ENCODE peak calls at places on chromosomes 7 and 10, in six cellular contexts. H, Y, I, C, O and J are unnamed samples.

GRCh38 chr7:135232087-135232486 is 1.6 kb upstream of the STRA8 start:
- DNase-seq in H (no peak), C (no peak), O (no peak), I (no peak), Y (no peak), J (no peak)

GRCh38 chr7:2237109-2237602 is 4.4 kb upstream of the MAD1L1 start:
- DNase-seq in Y (no peak), H (peak), C (no peak), I (peak), O (no peak), J (no peak)

GRCh38 chr7:120089968-120090367 is 183.0 kb upstream of the KCND2 start:
- DNase-seq in H (no peak), Y (no peak), C (peak), O (peak), I (no peak), J (no peak)

GRCh38 chr7:157008206-157009169 is 2.0 kb downstream of the MNX1 start:
- DNase-seq in C (no peak), I (no peak), Y (no peak), H (no peak), O (no peak), J (no peak)

GRCh38 chr10:88065384-88066049 is 202.1 kb downstream of the PTEN start:
- DNase-seq in H (no peak), C (no peak), Y (no peak), O (no peak), I (no peak), J (no peak)

GRCh38 chr10:107477266-107477665 is 312.8 kb upstream of the SORCS1 start:
- DNase-seq in O (no peak), C (no peak), I (no peak), Y (no peak), H (no peak), J (no peak)

GRCh38 chr10:3452683-3453388 is 280.3 kb upstream of the PITRM1 start:
- DNase-seq in I (no peak), C (peak), Y (no peak), H (no peak), O (no peak), J (no peak)

GRCh38 chr10:72243822-72244437 is 27.9 kb upstream of the ASCC1 start:
- DNase-seq in Y (no peak), C (peak), O (no peak), I (no peak), H (peak), J (peak)

GRCh38 chr7:50656141-50656895 is 91.1 kb upstream of the DDC start:
- DNase-seq in C (no peak), H (peak), I (no peak), O (no peak), Y (no peak), J (no peak)

GRCh38 chr10:11794566-11794965 is 28.6 kb upstream of the PROSER2 start:
- DNase-seq in Y (no peak), I (no peak), C (no peak), H (no peak), O (no peak), J (no peak)

GRCh38 chr10:83965473-83965872 is 173.8 kb upstream of the GHITM start:
- DNase-seq in H (no peak), I (no peak), C (no peak), Y (no peak), O (no peak), J (no peak)

GRCh38 chr10:110648743-110649651 is 4.9 kb downstream of the RBM20 start:
- DNase-seq in H (no peak), O (no peak), I (no peak), C (no peak), Y (no peak), J (no peak)

GRCh38 chr10:4217187-4217586 is 432.2 kb upstream of the KLF6 start:
- DNase-seq in C (no peak), H (no peak), Y (no peak), O (no peak), I (no peak), J (no peak)

GRCh38 chr10:77176224-77176623 is 461.4 kb downstream of the KCNMA1 start:
- DNase-seq in Y (no peak), H (no peak), C (no peak), O (no peak), I (no peak), J (no peak)

GRCh38 chr10:80167471-80167870 is 34.9 kb downstream of the PLAC9 start:
- DNase-seq in I (no peak), H (no peak), C (no peak), Y (no peak), O (no peak), J (no peak)

GRCh38 chr10:30184397-30185033 is 125.1 kb upstream of the JCAD start:
- DNase-seq in H (no peak), Y (no peak), O (no peak), I (no peak), C (peak), J (no peak)

GRCh38 chr7:157841757-157842390 is 505.1 kb downstream of the DNAJB6 start:
- DNase-seq in I (no peak), O (no peak), Y (no peak), H (no peak), C (no peak), J (no peak)

GRCh38 chr7:151451156-151451555 is 11.2 kb upstream of the CRYGN start:
- DNase-seq in Y (no peak), I (no peak), H (peak), C (no peak), O (no peak), J (no peak)

GRCh38 chr7:139776486-139777303 is 1.1 kb downstream of the HIPK2 start:
- DNase-seq in O (no peak), C (peak), H (no peak), Y (no peak), I (peak), J (no peak)

GRCh38 chr10:53841746-53842145 is 959.3 kb downstream of the PCDH15 start:
- DNase-seq in H (no peak), C (no peak), O (no peak), I (no peak), Y (no peak), J (no peak)

GRCh38 chr7:30973791-30974604 is 10.2 kb downstream of the GHRHR start:
- DNase-seq in C (no peak), I (no peak), H (no peak), Y (no peak), O (no peak), J (no peak)

GRCh38 chr7:96952974-96953391 is 52.4 kb upstream of the DLX6 start:
- DNase-seq in Y (no peak), I (no peak), C (peak), O (no peak), H (no peak), J (peak)

GRCh38 chr10:132107211-132107946 is 41.6 kb downstream of the JAKMIP3 start:
- DNase-seq in O (no peak), H (no peak), I (no peak), C (no peak), Y (no peak), J (no peak)

GRCh38 chr10:21099291-21099800 is 202.2 kb upstream of the NEBL start:
- DNase-seq in Y (no peak), H (no peak), I (no peak), O (no peak), C (no peak), J (no peak)

GRCh38 chr10:77609781-77610272 is 27.8 kb downstream of the KCNMA1 start:
- DNase-seq in I (no peak), C (no peak), O (no peak), Y (no peak), H (no peak), J (no peak)

GRCh38 chr10:113221756-113222168 is 271.7 kb downstream of the TCF7L2 start:
- DNase-seq in H (no peak), Y (no peak), O (peak), I (no peak), C (no peak), J (no peak)

GRCh38 chr10:6737758-6738463 is 157.8 kb upstream of the PRKCQ start:
- DNase-seq in Y (no peak), C (peak), H (peak), I (no peak), O (no peak), J (no peak)

GRCh38 chr7:97004931-97005763 is at the start of gene DLX6:
- DNase-seq in I (no peak), C (peak), Y (peak), H (no peak), O (no peak), J (peak)

GRCh38 chr7:102201576-102201975 is 85.1 kb upstream of the SH2B2 start:
- DNase-seq in Y (no peak), C (no peak), H (no peak), O (no peak), I (no peak), J (no peak)

GRCh38 chr7:102204212-102204611 is 82.5 kb upstream of the SH2B2 start:
- DNase-seq in I (no peak), O (no peak), C (no peak), Y (no peak), H (no peak), J (no peak)

GRCh38 chr7:102202556-102202955 is 84.1 kb upstream of the SH2B2 start:
- DNase-seq in H (no peak), Y (no peak), C (no peak), O (no peak), I (no peak), J (no peak)

GRCh38 chr7:102205915-102206314 is 80.8 kb upstream of the SH2B2 start:
- DNase-seq in Y (no peak), O (no peak), H (no peak), I (no peak), C (no peak), J (no peak)

DNA sequence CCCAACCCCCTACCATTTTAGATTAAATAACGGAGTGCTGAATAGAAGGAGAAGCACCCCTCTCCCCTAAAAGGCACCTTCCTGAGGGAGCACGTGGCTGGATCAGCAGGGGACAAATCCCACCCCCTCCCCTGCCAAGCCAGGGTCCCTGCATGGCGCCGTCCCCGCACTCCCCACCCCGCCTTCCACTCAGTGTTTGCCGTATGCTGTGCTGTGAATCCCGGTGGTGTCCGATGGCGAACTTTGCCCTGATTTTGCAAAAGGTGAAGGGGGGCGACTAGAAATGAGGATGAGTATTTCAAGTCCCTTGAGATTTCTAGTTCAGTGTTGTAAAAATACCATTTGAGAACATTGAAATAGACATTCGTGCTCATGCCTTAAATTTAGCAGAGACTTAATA is 83.5 kb upstream of the SH2B2 start:
- DNase-seq in I (no peak), C (no peak), H (no peak), O (no peak), Y (no peak), J (no peak)
- TF ChIP-seq CTCF in I (no peak), C (no peak), H (no peak), O (no peak), Y (no peak), J (no peak)

DNA sequence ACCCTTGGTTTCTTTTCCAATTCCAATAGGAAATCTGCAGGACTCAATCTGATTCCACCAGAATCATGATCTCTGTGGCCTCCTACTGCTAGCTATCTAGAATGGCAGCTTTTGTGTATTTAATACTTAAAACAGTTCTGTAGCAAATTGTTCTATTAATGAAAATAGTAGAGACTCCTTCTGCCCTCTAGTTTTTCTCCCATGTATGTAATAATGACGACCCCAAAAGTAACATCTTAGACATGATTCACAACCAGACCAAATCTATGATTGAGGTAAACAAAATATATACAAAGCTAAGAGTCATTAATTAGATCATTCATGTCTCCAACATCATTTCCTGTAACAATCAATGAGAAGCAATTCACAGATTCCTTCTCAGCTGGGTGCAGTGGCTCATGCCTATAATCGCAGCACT is 259.1 kb upstream of the MKLN1 start:
- DNase-seq in I (no peak), O (no peak), Y (no peak), H (no peak), C (peak), J (no peak)
- TF ChIP-seq CTCF in I (no peak), O (peak), Y (peak), H (no peak), C (peak), J (peak)

GRCh38 chr7:99408347-99409191 is at the start of the genes BUD31 and PDAP1:
- DNase-seq in C (peak), I (peak), O (peak), H (peak), Y (peak), J (peak)
- TF ChIP-seq CTCF in C (no peak), I (no peak), O (no peak), H (no peak), Y (no peak), J (no peak)

GRCh38 chr7:69757528-69757927 is 159.3 kb downstream of the AUTS2 start:
- DNase-seq in H (no peak), I (no peak), Y (no peak), C (no peak), O (no peak), J (no peak)
- TF ChIP-seq CTCF in H (no peak), I (no peak), Y (no peak), C (no peak), O (no peak), J (no peak)

GRCh38 chr7:966291-967069 is 8.9 kb downstream of the COX19 start:
- DNase-seq in I (no peak), H (no peak), Y (no peak), C (no peak), O (no peak), J (no peak)

GRCh38 chr7:963236-964078 is 9.0 kb upstream of the ADAP1 start:
- DNase-seq in H (no peak), Y (no peak), C (no peak), I (no peak), O (no peak), J (no peak)

GRCh38 chr7:962401-963081 is 8.1 kb upstream of the ADAP1 start:
- DNase-seq in I (no peak), H (no peak), C (no peak), O (no peak), Y (peak), J (no peak)

GRCh38 chr7:961546-962400 is 7.3 kb upstream of the ADAP1 start:
- DNase-seq in Y (peak), I (no peak), O (no peak), H (no peak), C (no peak), J (no peak)

DNA sequence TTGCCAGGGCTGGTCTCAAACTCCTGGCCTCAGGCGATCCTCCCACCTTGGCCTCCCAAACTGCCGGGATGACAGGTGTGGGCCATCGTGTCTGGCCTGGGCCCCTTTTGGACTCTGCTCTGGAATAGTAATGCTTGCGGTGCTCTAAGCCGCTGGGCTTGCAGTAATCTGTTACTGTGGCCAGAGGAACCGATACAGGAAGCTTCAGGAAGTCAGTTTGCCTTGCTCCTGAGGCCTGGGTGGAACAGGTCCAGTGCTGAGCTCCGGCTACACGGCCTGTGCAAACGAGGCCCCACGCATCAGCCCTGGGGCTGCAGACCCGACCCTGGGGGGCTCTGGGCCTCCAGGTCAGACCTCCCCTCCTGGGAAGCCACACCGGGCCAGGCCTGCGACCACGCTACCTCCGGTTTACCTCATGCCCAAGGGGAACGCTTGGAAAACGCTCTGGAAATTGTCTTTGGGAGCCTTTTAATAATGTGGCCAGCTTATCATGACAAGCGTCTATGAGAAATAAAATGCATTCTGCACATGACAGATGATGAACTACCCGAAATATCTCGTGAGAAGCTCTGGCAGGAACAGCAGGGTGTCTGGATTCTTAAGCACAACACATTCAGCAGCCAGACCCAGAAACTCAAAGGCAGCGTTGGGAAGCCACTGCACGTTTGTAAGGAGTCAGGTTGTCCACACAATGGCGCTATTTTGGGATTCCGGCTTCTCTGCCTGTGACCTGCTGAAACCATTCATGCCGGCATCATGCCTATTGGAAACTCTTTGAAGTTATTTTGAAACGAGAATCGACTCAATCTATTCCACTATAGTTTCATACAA is 10.1 kb upstream of the ADAP1 start:
- DNase-seq in H (peak), C (peak), I (no peak), Y (peak), O (no peak), J (no peak)
- TF ChIP-seq CTCF in H (no peak), C (peak), I (no peak), Y (no peak), O (peak), J (no peak)

GRCh38 chr7:63008366-63008765 is 990.3 kb upstream of the ZNF722 start:
- DNase-seq in C (no peak), H (no peak), Y (no peak), O (no peak), I (no peak), J (no peak)
- TF ChIP-seq CTCF in C (no peak), H (no peak), Y (no peak), O (no peak), I (no peak), J (no peak)

GRCh38 chr10:130485958-130486680 is 349.9 kb downstream of the GLRX3 start:
- DNase-seq in Y (no peak), H (no peak), I (no peak), C (no peak), O (no peak), J (no peak)

GRCh38 chr10:130484912-130485180 is 348.7 kb downstream of the GLRX3 start:
- DNase-seq in Y (no peak), I (no peak), O (no peak), C (no peak), H (no peak), J (no peak)

GRCh38 chr10:130484131-130484911 is 348.1 kb downstream of the GLRX3 start:
- DNase-seq in H (no peak), I (no peak), O (no peak), Y (no peak), C (no peak), J (no peak)

GRCh38 chr10:130487562-130487961 is 351.4 kb downstream of the GLRX3 start:
- DNase-seq in O (no peak), I (no peak), C (no peak), Y (no peak), H (no peak), J (no peak)

GRCh38 chr10:130485241-130485957 is 349.2 kb downstream of the GLRX3 start:
- DNase-seq in O (no peak), Y (no peak), C (no peak), H (no peak), I (no peak), J (no peak)
- TF ChIP-seq CTCF in O (no peak), Y (no peak), C (no peak), H (no peak), I (no peak), J (no peak)

GRCh38 chr10:27759483-27760281 is 14.1 kb upstream of the MKX start:
- DNase-seq in C (no peak), O (no peak), Y (no peak), H (no peak), I (no peak), J (no peak)
- TF ChIP-seq CTCF in C (no peak), O (peak), Y (no peak), H (no peak), I (no peak), J (peak)

DNA sequence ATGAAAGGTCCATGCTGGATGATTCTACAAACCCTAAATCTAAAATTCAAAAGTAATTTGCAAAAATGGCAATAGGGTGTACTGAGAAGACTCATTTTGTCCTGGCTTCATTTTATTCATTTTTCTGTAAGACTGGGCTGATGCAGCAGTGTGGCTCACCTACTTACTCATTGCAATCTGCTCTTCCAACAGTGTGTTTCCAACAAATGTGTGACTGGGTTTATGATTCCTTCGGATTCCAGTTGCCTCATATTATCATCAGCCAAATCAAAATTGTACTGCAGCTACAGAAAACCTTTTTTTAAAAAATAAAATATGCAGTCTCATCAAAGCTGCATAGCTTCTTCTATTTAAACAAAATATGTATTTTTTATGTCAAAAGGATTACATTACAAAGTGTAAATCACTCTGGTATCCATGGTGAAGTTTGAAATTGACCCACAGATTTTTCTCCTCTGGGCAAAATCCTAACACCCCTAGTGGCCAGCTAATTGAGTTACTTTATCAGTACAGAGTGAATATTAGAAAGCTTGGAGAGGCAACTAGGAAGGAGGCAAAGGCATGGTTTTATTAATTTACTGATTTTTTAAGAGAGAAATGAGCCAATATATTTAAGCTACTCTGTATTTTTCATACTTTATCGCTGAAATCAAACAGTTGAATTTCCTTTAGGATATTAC is 390.3 kb downstream of the MAGI2 start:
- DNase-seq in H (no peak), O (no peak), C (peak), Y (no peak), I (no peak), J (no peak)
- TF ChIP-seq CTCF in H (no peak), O (no peak), C (peak), Y (peak), I (no peak), J (no peak)